ENCODE peak calls at places on chromosome 3, in five cellular contexts. U, W, S, Q and C are unnamed samples.

GRCh38 chr3:50194128-50194902 is 2.9 kb downstream of the GNAT1 start:
- DNase-seq in U (peak), W (peak), S (peak), Q (peak), C (peak)

GRCh38 chr3:46422617-46423016 is 15.6 kb downstream of the CCRL2 start:
- DNase-seq in U (no peak), W (no peak), S (no peak), Q (no peak), C (no peak)

GRCh38 chr3:152557302-152557999 is 277.5 kb upstream of the P2RY1 start:
- DNase-seq in U (no peak), W (no peak), S (no peak), Q (no peak), C (no peak)

GRCh38 chr3:41362638-41363559 is 163.6 kb downstream of the CTNNB1 start:
- DNase-seq in U (no peak), W (no peak), S (peak), Q (no peak), C (no peak)

GRCh38 chr3:111012388-111013248 is 59.0 kb upstream of the NECTIN3 start:
- DNase-seq in U (no peak), W (no peak), S (peak), Q (no peak), C (no peak)

GRCh38 chr3:194906970-194907629 is 221.4 kb downstream of the FAM43A start:
- DNase-seq in U (no peak), W (no peak), S (no peak), Q (no peak), C (no peak)

GRCh38 chr3:50450135-50450911 is 53.1 kb downstream of the CACNA2D2 start:
- DNase-seq in U (no peak), W (peak), S (peak), Q (no peak), C (peak)

GRCh38 chr3:8767667-8768363 is 1.6 kb downstream of the OXTR start:
- DNase-seq in U (no peak), W (peak), S (peak), Q (no peak), C (no peak)

GRCh38 chr3:50572158-50572557 is 2.8 kb downstream of the HEMK1 start:
- DNase-seq in U (peak), W (peak), S (peak), Q (peak), C (peak)

GRCh38 chr3:158455406-158455805 is 115.6 kb upstream of the MLF1 start:
- DNase-seq in U (no peak), W (no peak), S (no peak), Q (no peak), C (no peak)

GRCh38 chr3:25471081-25471768 is 43.2 kb downstream of the RARB start:
- DNase-seq in U (no peak), W (no peak), S (peak), Q (peak), C (no peak)

GRCh38 chr3:15332405-15333098 is at the start of gene SH3BP5:
- DNase-seq in U (peak), W (peak), S (peak), Q (peak), C (peak)

GRCh38 chr3:154089416-154090115 is 31.6 kb upstream of the ARHGEF26 start:
- DNase-seq in U (no peak), W (peak), S (no peak), Q (no peak), C (no peak)

GRCh38 chr3:153209596-153209995 is 47.6 kb downstream of the RAP2B start:
- DNase-seq in U (peak), W (no peak), S (peak), Q (no peak), C (no peak)

GRCh38 chr3:187909871-187910270 is 164.6 kb upstream of the BCL6 start:
- DNase-seq in U (no peak), W (no peak), S (no peak), Q (no peak), C (no peak)
- H3K27ac ChIP-seq in U (no peak), W (no peak), S (no peak), Q (no peak), C (no peak)

GRCh38 chr3:132911741-132912415 is 126.3 kb upstream of the TMEM108 start:
- DNase-seq in U (no peak), W (no peak), S (peak), Q (no peak), C (no peak)

GRCh38 chr3:132912416-132912753 is 125.8 kb upstream of the TMEM108 start:
- DNase-seq in U (no peak), W (no peak), S (no peak), Q (no peak), C (no peak)

GRCh38 chr3:132907293-132907692 is 130.9 kb upstream of the TMEM108 start:
- DNase-seq in U (no peak), W (peak), S (no peak), Q (no peak), C (no peak)
- H3K27ac ChIP-seq in U (no peak), W (no peak), S (no peak), Q (no peak), C (no peak)

GRCh38 chr3:191438150-191438814 is 22.7 kb upstream of the PYDC2 start:
- DNase-seq in U (no peak), W (no peak), S (no peak), Q (no peak), C (no peak)
- H3K27ac ChIP-seq in U (no peak), W (no peak), S (no peak), Q (no peak), C (no peak)

GRCh38 chr3:177816667-177817208 is 619.5 kb upstream of the TBL1XR1 start:
- DNase-seq in U (peak), W (peak), S (peak), Q (no peak), C (no peak)
- H3K27ac ChIP-seq in U (peak), W (peak), S (no peak), Q (no peak), C (no peak)

DNA sequence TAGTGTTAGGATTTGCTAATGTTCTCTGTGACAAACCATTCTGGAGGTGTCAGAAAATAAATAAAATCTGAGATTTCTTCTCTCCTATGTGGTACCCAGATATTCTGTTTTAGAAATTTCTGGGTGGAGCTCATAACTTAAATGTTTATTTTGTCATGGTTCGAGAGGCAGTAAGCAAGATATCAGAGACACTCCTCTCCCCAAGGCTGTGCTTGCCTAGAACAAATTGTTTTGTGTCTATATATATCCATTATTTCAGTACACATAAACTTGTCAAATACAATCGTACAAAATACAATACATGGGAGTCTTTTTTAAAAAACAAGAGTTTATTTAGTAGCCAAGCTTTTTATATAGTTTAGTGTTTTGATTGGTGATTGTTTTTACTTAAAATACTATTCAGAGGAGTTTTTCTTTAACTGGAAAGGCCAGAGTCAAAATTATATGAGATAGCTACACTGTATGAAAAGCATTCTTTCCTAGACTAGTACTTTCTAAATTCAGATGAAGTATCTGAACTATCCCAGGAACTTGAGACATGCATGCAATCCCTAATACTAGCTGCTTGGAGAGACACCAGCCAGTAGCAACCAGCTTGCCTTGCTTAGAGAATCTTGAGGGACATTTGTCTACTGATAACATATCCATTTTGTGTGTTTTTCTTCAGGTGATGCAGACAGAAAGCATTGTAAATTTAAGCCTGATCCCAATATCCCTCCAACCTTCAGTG is 4.7 kb downstream of the EXOG start:
- DNase-seq in U (no peak), W (no peak), S (no peak), Q (no peak), C (no peak)
- H3K27ac ChIP-seq in U (no peak), W (no peak), S (peak), Q (no peak), C (no peak)

DNA sequence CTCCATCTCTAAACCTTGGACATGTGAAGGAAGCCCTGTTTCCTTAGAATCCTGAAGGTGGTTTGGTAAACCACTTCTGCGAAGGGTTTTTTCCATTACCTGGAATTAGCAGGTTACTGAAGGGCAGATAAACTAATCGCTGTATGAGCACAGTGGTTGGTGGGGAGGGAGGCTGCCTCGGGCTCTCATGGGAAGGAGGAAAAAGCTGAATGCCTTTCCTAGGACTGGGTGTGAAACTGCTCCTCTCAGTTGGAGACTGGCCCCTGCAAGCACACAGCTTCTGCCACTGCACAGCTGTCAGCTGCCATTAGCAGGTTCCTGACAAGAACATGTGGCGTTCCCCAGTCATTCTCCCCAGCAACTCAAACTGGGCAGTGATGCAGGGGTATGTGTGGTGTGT is 376.3 kb downstream of the GAP43 start:
- DNase-seq in U (no peak), W (no peak), S (no peak), Q (no peak), C (no peak)
- H3K27ac ChIP-seq in U (peak), W (no peak), S (no peak), Q (no peak), C (no peak)

GRCh38 chr3:37096972-37097371 is 77.4 kb downstream of the LRRFIP2 start:
- DNase-seq in U (no peak), W (no peak), S (peak), Q (no peak), C (no peak)
- H3K27ac ChIP-seq in U (peak), W (no peak), S (no peak), Q (peak), C (no peak)

DNA sequence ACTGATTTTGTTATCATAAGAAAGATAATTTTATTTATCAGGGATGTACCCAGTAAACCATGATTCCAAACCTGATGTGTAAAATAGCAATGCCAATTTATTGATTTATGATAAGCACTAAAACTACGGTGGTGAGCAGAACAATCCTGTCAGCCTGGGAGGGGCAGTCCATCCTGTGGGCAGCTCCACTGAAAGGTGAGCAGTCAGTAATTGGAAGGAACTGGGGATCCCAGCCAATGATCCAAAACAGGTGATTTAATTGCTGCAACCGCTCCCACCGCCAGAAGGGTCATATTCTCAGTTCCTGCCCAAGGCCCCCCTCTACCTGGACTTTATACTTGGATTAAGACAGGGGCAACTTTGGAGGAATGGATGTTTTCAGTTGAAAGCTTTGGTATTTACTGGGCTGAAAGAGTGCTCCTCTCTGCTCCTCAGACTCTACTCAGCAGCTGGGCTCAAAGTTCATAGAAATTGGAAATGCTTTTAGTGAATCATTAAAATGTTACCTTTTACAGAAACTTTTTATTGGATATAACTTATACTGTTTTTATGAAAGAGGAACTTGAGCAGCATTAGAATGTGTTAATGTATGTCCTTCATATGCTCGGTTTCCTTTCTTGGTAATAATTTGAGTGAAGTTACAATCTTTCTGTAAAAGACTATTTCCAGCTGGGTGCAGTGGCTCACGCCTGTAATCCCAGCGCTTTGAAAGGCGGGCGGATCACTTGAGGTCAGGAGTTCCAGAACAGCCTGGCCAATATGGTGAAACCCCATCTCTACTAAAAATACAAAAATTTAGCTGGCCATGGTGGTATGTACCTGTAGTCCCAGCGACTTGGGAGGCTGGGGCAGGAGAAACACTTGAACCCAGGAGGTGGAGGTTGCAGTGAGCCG is 198.6 kb upstream of the IL12A start:
- DNase-seq in U (no peak), W (no peak), S (no peak), Q (no peak), C (no peak)
- H3K27ac ChIP-seq in U (peak), W (no peak), S (no peak), Q (no peak), C (no peak)

DNA sequence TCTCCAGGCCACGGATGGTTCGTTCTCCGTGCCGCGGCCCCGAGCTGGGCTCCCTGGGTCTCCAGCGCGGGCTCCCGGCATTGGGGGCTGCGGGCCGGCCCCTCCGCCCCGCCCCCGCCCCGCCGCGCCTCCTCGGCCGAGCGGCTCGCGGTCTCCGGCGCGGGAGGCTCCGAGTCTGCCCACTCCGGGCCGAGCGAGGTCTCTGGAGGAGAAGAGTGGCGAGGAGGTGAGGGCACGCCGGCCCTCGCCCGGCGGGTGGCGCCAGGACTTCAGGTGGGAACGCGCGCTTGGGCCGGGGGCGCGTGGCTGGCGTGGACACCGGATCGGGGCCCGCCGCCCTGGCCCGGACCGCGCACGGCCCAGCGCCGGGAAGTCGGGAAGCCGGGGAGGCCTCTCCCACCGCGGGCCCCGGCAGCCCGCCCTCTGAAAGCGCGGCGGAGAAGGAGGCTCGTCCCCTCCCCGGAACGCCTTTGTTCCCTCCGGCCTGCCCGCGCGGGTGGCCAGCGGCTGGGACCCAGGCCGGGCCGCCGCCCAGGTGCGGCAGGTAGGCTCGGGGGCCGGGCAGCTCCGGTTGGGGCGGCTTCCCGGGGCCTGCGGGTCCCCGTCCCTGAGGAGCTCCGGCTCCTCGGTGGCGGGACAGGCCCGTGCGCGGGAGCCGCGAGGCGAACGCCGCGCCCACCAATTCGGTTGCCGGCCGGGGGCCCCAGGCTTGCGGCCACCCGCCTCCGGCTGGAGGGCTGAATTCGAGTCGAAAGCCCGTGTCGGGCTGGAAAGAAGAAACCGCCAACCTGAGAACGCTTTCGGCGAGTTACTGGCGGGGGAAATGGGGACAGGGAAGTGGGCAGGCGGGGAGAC is 1.1 kb downstream of the B3GNT5 start:
- DNase-seq in U (no peak), W (peak), S (peak), Q (peak), C (no peak)
- H3K27ac ChIP-seq in U (peak), W (peak), S (no peak), Q (peak), C (peak)

GRCh38 chr3:169171739-169172138 is 491.8 kb downstream of the MECOM start:
- DNase-seq in U (no peak), W (no peak), S (peak), Q (no peak), C (no peak)

GRCh38 chr3:169173231-169173630 is 490.3 kb downstream of the MECOM start:
- DNase-seq in U (no peak), W (no peak), S (peak), Q (no peak), C (no peak)

GRCh38 chr3:169173636-169174035 is 489.9 kb downstream of the MECOM start:
- DNase-seq in U (no peak), W (no peak), S (no peak), Q (no peak), C (no peak)

GRCh38 chr3:169170456-169170855 is 493.1 kb downstream of the MECOM start:
- DNase-seq in U (no peak), W (no peak), S (peak), Q (no peak), C (no peak)

GRCh38 chr3:169172535-169172934 is 491.0 kb downstream of the MECOM start:
- DNase-seq in U (no peak), W (no peak), S (no peak), Q (no peak), C (no peak)
- H3K27ac ChIP-seq in U (no peak), W (no peak), S (no peak), Q (no peak), C (no peak)